ENCODE peak calls at places on chromosome 2, in four cellular contexts. E, C, Z and S are unnamed samples.

GRCh38 chr2:86753606-86754005 is 33.5 kb downstream of the RMND5A start:
- DNase-seq in E (no peak), C (no peak), Z (no peak), S (no peak)

GRCh38 chr2:25297738-25298137 is 44.0 kb downstream of the DNMT3A start:
- DNase-seq in E (no peak), C (no peak), Z (no peak), S (no peak)

GRCh38 chr2:226514895-226515294 is 284.7 kb downstream of the IRS1 start:
- DNase-seq in E (no peak), C (no peak), Z (no peak), S (no peak)

GRCh38 chr2:152600051-152600657 is 117.1 kb downstream of the PRPF40A start:
- DNase-seq in E (no peak), C (no peak), Z (no peak), S (no peak)

GRCh38 chr2:45862843-45863242 is 211.4 kb downstream of the PRKCE start:
- DNase-seq in E (no peak), C (no peak), Z (no peak), S (no peak)

GRCh38 chr2:102619414-102620319 is at the start of gene SLC9A2:
- DNase-seq in E (no peak), C (no peak), Z (peak; percentile 72), S (no peak)

GRCh38 chr2:218734190-218734975 is 23.7 kb downstream of the TTLL4 start:
- DNase-seq in E (no peak), C (no peak), Z (no peak), S (no peak)

GRCh38 chr2:182890305-182890704 is 23.9 kb upstream of the FRZB start:
- DNase-seq in E (no peak), C (no peak), Z (no peak), S (no peak)

GRCh38 chr2:174066871-174067270 is 101.7 kb upstream of the SP3 start:
- DNase-seq in E (no peak), C (no peak), Z (no peak), S (no peak)

GRCh38 chr2:96163768-96164429 is 18.7 kb upstream of the DUSP2 start:
- DNase-seq in E (peak; percentile 49), C (no peak), Z (no peak), S (no peak)

GRCh38 chr2:25286025-25286400 is 55.7 kb downstream of the DNMT3A start:
- DNase-seq in E (peak; percentile 64), C (no peak), Z (no peak), S (no peak)

GRCh38 chr2:73956211-73956865 is 28.4 kb upstream of the TET3 start:
- DNase-seq in E (no peak), C (no peak), Z (no peak), S (no peak)

GRCh38 chr2:38013158-38013752 is 62.7 kb downstream of the CYP1B1 start:
- DNase-seq in E (no peak), C (no peak), Z (no peak), S (no peak)

GRCh38 chr2:23241611-23242245 is 143.3 kb upstream of the KLHL29 start:
- DNase-seq in E (no peak), C (no peak), Z (no peak), S (no peak)

GRCh38 chr2:171553236-171553635 is 31.0 kb downstream of the CYBRD1 start:
- DNase-seq in E (no peak), C (no peak), Z (no peak), S (no peak)

GRCh38 chr2:219681301-219682290 is 54.2 kb downstream of the SLC4A3 start:
- DNase-seq in E (no peak), C (no peak), Z (no peak), S (no peak)

GRCh38 chr2:28454016-28454930 is 41.6 kb upstream of the PLB1 start:
- DNase-seq in E (no peak), C (no peak), Z (no peak), S (no peak)

GRCh38 chr2:79100301-79100700 is 12.5 kb upstream of the REG1B start:
- DNase-seq in E (no peak), C (no peak), Z (no peak), S (no peak)

GRCh38 chr2:109350526-109350925 is 221.5 kb downstream of the SH3RF3 start:
- DNase-seq in E (no peak), C (no peak), Z (no peak), S (no peak)

GRCh38 chr2:213228638-213229037 is 55.6 kb upstream of the SPAG16 start:
- DNase-seq in E (no peak), C (no peak), Z (no peak), S (no peak)

GRCh38 chr2:105129722-105130232 is 91.9 kb downstream of the MRPS9 start:
- DNase-seq in E (no peak), C (no peak), Z (no peak), S (no peak)

GRCh38 chr2:8268172-8268783 is 413.6 kb upstream of the ID2 start:
- DNase-seq in E (no peak), C (no peak), Z (no peak), S (no peak)

GRCh38 chr2:240946654-240947053 is 40.5 kb downstream of the CROCC2 start:
- DNase-seq in E (no peak), C (no peak), Z (peak; percentile 16), S (no peak)

GRCh38 chr2:33709986-33710385 is 110.9 kb upstream of the FAM98A start:
- DNase-seq in E (no peak), C (no peak), Z (no peak), S (no peak)

GRCh38 chr2:173999272-173999671 is 34.1 kb upstream of the SP3 start:
- DNase-seq in E (no peak), C (no peak), Z (no peak), S (no peak)

GRCh38 chr2:27390822-27391679 is 10.5 kb upstream of the ZNF513 start:
- DNase-seq in E (peak; percentile 17), C (no peak), Z (no peak), S (no peak)

GRCh38 chr2:54476852-54477251 is 20.7 kb downstream of the SPTBN1 start:
- DNase-seq in E (no peak), C (no peak), Z (no peak), S (no peak)

GRCh38 chr2:23939054-23939436 is 1.2 kb upstream of the UBXN2A start:
- DNase-seq in E (no peak), C (no peak), Z (no peak), S (no peak)

GRCh38 chr2:151553-152328 is 105.4 kb upstream of the FAM110C start:
- DNase-seq in E (no peak), C (no peak), Z (no peak), S (no peak)

GRCh38 chr2:44897406-44897805 is 44.1 kb upstream of the SIX3 start:
- DNase-seq in E (no peak), C (no peak), Z (no peak), S (no peak)

GRCh38 chr2:70837980-70838379 is 2.4 kb upstream of the CD207 start:
- DNase-seq in E (no peak), C (no peak), Z (no peak), S (no peak)

GRCh38 chr2:120269076-120269744 is 16.6 kb downstream of the RALB start:
- DNase-seq in E (no peak), C (no peak), Z (no peak), S (no peak)

GRCh38 chr2:146870691-146871090 is 974.1 kb upstream of the ACVR2A start:
- DNase-seq in E (no peak), C (no peak), Z (no peak), S (no peak)

GRCh38 chr2:176656776-176657140 is 387.5 kb downstream of the MTX2 start:
- DNase-seq in E (no peak), C (no peak), Z (no peak), S (no peak)

GRCh38 chr2:170446078-170446477 is 268.1 kb downstream of the MYO3B start:
- DNase-seq in E (no peak), C (no peak), Z (no peak), S (no peak)

GRCh38 chr2:44793322-44793870 is 148.1 kb upstream of the SIX3 start:
- DNase-seq in E (no peak), C (no peak), Z (no peak), S (no peak)

GRCh38 chr2:150387586-150388288 is 99.7 kb downstream of the RND3 start:
- DNase-seq in E (no peak), C (no peak), Z (no peak), S (no peak)

GRCh38 chr2:202035089-202035940 is 1.7 kb downstream of the FZD7 start:
- DNase-seq in E (no peak), C (no peak), Z (peak; percentile 43), S (peak; percentile 77)